ENCODE peak calls at places on chromosomes 16 and 17, in nine cellular contexts. Q is psoas muscle, U is AG10803, P is heart right ventricle, S is astrocyte of the cerebellum, L is IMR-90, J is body of pancreas, Y is A673, V is A549. D is an unnamed sample.

GRCh38 chr17:7932483-7932891 is 481 bp downstream of the CNTROB start:
- DNase-seq in Q (peak), U (peak), P (no peak), S (no peak), L (peak), J (no peak), Y (no peak), V (peak), D (no peak)

GRCh38 chr17:37294888-37295287 is 80.9 kb upstream of the C17orf78 start:
- DNase-seq in Q (no peak), U (no peak), P (no peak), S (no peak), L (no peak), J (no peak), Y (no peak), V (no peak), D (no peak)

GRCh38 chr17:76079577-76080206 is 710 bp downstream of the ZACN start:
- DNase-seq in Q (no peak), U (no peak), P (no peak), S (no peak), L (no peak), J (no peak), Y (no peak), V (no peak), D (no peak)

GRCh38 chr16:31427441-31428276 is 501 bp downstream of the COX6A2 start:
- DNase-seq in Q (peak), U (peak), P (peak), S (no peak), L (no peak), J (peak), Y (peak), V (no peak), D (no peak)

GRCh38 chr16:56363181-56363716 is 62.1 kb downstream of the AMFR start:
- DNase-seq in Q (no peak), U (no peak), P (no peak), S (no peak), L (no peak), J (no peak), Y (no peak), V (no peak), D (no peak)

GRCh38 chr17:65952586-65952985 is 239.3 kb downstream of the CEP112 start:
- DNase-seq in Q (no peak), U (no peak), P (no peak), S (no peak), L (no peak), J (no peak), Y (no peak), V (no peak), D (no peak)

GRCh38 chr16:19907161-19907992 is 22.7 kb upstream of the GPRC5B start:
- DNase-seq in Q (peak), U (peak), P (peak), S (peak), L (peak), J (peak), Y (peak), V (peak), D (peak)

GRCh38 chr17:55561973-55562495 is 50.8 kb upstream of the SMIM36 start:
- DNase-seq in Q (no peak), U (no peak), P (no peak), S (no peak), L (no peak), J (no peak), Y (no peak), V (no peak), D (no peak)

GRCh38 chr16:71796501-71796900 is 12.1 kb downstream of the AP1G1 start:
- DNase-seq in Q (no peak), U (peak), P (no peak), S (no peak), L (no peak), J (no peak), Y (peak), V (no peak), D (no peak)

GRCh38 chr16:88030498-88030897 is 79.3 kb downstream of the BANP start:
- DNase-seq in Q (no peak), U (no peak), P (no peak), S (no peak), L (no peak), J (no peak), Y (no peak), V (no peak), D (no peak)

GRCh38 chr16:71894229-71894920 is 956 bp upstream of the IST1 start:
- DNase-seq in Q (peak), U (peak), P (no peak), S (peak), L (peak), J (peak), Y (peak), V (no peak), D (no peak)

GRCh38 chr16:85374571-85374872 is 238.6 kb upstream of the GSE1 start:
- DNase-seq in Q (no peak), U (no peak), P (no peak), S (no peak), L (no peak), J (peak), Y (no peak), V (no peak), D (no peak)

GRCh38 chr16:6125483-6126259 is 1028.1 kb upstream of the EEF2KMT start:
- DNase-seq in Q (no peak), U (peak), P (no peak), S (peak), L (no peak), J (no peak), Y (peak), V (no peak), D (no peak)

GRCh38 chr17:79535728-79536025 is 75.2 kb downstream of the RBFOX3 start:
- DNase-seq in Q (no peak), U (no peak), P (no peak), S (no peak), L (no peak), J (no peak), Y (no peak), V (no peak), D (no peak)

GRCh38 chr17:43784628-43785101 is 4.4 kb downstream of the CFAP97D1 start:
- DNase-seq in Q (no peak), U (peak), P (no peak), S (no peak), L (peak), J (no peak), Y (no peak), V (no peak), D (no peak)

GRCh38 chr17:43791589-43791988 is 11.4 kb downstream of the CFAP97D1 start:
- DNase-seq in Q (no peak), U (peak), P (no peak), S (no peak), L (peak), J (no peak), Y (peak), V (no peak), D (peak)

GRCh38 chr17:43789482-43789881 is 9.2 kb downstream of the CFAP97D1 start:
- DNase-seq in Q (no peak), U (no peak), P (no peak), S (no peak), L (no peak), J (no peak), Y (no peak), V (no peak), D (no peak)

GRCh38 chr17:43787728-43788127 is 7.5 kb downstream of the CFAP97D1 start:
- DNase-seq in Q (no peak), U (no peak), P (no peak), S (no peak), L (no peak), J (no peak), Y (peak), V (no peak), D (no peak)

GRCh38 chr17:43790311-43790940 is 10.2 kb downstream of the CFAP97D1 start:
- DNase-seq in Q (no peak), U (no peak), P (no peak), S (no peak), L (no peak), J (no peak), Y (no peak), V (no peak), D (no peak)
- TF ChIP-seq CTCF in Q (no peak), U (no peak), P (peak), S (peak), L (peak), J (no peak), Y (peak), V (no peak), D (peak)

GRCh38 chr16:81403601-81404391 is 40.8 kb upstream of the CMIP start:
- DNase-seq in Q (peak), U (peak), P (peak), S (peak), L (peak), J (peak), Y (peak), V (peak), D (peak)
- H3K4me3 ChIP-seq in Q (peak), U (peak), P (peak), S (no peak), L (no peak), J (no peak), Y (peak), V (no peak), D (peak)

GRCh38 chr17:63786961-63787711 is 13.2 kb downstream of the DDX42 start:
- DNase-seq in Q (no peak), U (no peak), P (no peak), S (no peak), L (no peak), J (no peak), Y (no peak), V (no peak), D (no peak)
- TF ChIP-seq CTCF in Q (no peak), U (no peak), P (no peak), S (no peak), L (no peak), J (no peak), Y (no peak), V (no peak), D (no peak)

GRCh38 chr17:2396568-2397246 is 4.2 kb downstream of the MNT start:
- DNase-seq in Q (peak), U (peak), P (peak), S (peak), L (peak), J (peak), Y (peak), V (peak), D (peak)

GRCh38 chr17:2398655-2399571 is 1.9 kb downstream of the MNT start:
- DNase-seq in Q (peak), U (peak), P (peak), S (no peak), L (peak), J (peak), Y (peak), V (peak), D (no peak)

GRCh38 chr17:2397247-2398171 is 3.4 kb downstream of the MNT start:
- DNase-seq in Q (no peak), U (no peak), P (no peak), S (no peak), L (no peak), J (peak), Y (no peak), V (no peak), D (no peak)

GRCh38 chr17:2399572-2400473 is 1.0 kb downstream of the MNT start:
- DNase-seq in Q (peak), U (peak), P (peak), S (peak), L (peak), J (peak), Y (peak), V (peak), D (peak)

GRCh38 chr17:2398188-2398587 is 2.7 kb downstream of the MNT start:
- DNase-seq in Q (no peak), U (no peak), P (no peak), S (no peak), L (no peak), J (no peak), Y (no peak), V (no peak), D (no peak)
- H3K4me3 ChIP-seq in Q (peak), U (peak), P (peak), S (peak), L (no peak), J (no peak), Y (peak), V (peak), D (no peak)

GRCh38 chr17:57433396-57433944 is 177.1 kb downstream of the MSI2 start:
- DNase-seq in Q (no peak), U (no peak), P (no peak), S (no peak), L (no peak), J (no peak), Y (no peak), V (no peak), D (no peak)
- TF ChIP-seq CTCF in Q (no peak), U (no peak), P (no peak), S (peak), L (no peak), J (no peak), Y (no peak), V (no peak), D (no peak)

GRCh38 chr17:72726936-72727335 is 365.6 kb downstream of the SLC39A11 start:
- DNase-seq in Q (no peak), U (no peak), P (no peak), S (no peak), L (peak), J (no peak), Y (no peak), V (no peak), D (no peak)
- H3K4me3 ChIP-seq in Q (no peak), U (no peak), P (no peak), S (no peak), L (no peak), J (no peak), Y (no peak), V (no peak), D (no peak)

DNA sequence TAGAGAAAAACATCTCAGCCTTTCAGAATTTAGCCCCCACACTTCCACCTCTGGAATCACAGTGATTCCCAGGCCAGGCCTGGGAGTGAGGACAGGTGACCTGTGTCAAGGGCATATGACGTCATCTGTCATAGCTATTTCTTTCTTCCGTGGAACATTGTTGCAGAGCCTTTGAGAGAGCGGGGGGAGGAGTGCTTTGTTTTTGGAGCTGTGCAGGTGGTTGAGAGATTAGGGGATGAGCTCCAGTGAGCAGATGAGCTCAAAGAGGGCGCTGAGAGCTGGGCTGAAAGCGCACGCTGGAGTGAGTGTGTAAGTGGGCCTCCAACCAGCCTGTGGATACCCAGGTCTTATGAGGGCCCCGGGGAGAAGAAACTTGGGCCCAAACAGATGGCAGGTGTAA is 344.8 kb downstream of the SNX29 start:
- DNase-seq in Q (no peak), U (no peak), P (no peak), S (no peak), L (no peak), J (no peak), Y (no peak), V (no peak), D (no peak)
- TF ChIP-seq CTCF in Q (no peak), U (no peak), P (no peak), S (no peak), L (no peak), J (no peak), Y (no peak), V (no peak), D (no peak)

GRCh38 chr17:18925187-18925586 is 26.8 kb upstream of the SLC5A10 start:
- DNase-seq in Q (no peak), U (no peak), P (no peak), S (no peak), L (no peak), J (no peak), Y (no peak), V (no peak), D (no peak)

GRCh38 chr17:18921485-18921884 is 30.5 kb upstream of the SLC5A10 start:
- DNase-seq in Q (no peak), U (no peak), P (no peak), S (no peak), L (no peak), J (no peak), Y (no peak), V (no peak), D (no peak)

GRCh38 chr17:18920911-18921441 is 31.0 kb upstream of the SLC5A10 start:
- DNase-seq in Q (no peak), U (no peak), P (no peak), S (no peak), L (peak), J (no peak), Y (no peak), V (no peak), D (no peak)

GRCh38 chr17:18919963-18920362 is 32.0 kb upstream of the SLC5A10 start:
- DNase-seq in Q (no peak), U (no peak), P (no peak), S (no peak), L (no peak), J (no peak), Y (no peak), V (no peak), D (no peak)

GRCh38 chr17:18921912-18922451 is 30.0 kb upstream of the SLC5A10 start:
- DNase-seq in Q (no peak), U (no peak), P (no peak), S (no peak), L (peak), J (no peak), Y (no peak), V (peak), D (no peak)
- H3K4me3 ChIP-seq in Q (no peak), U (no peak), P (no peak), S (no peak), L (no peak), J (no peak), Y (no peak), V (peak), D (no peak)